ENCODE peak calls at places on chromosomes 6 and 20, in six cellular contexts. One of them, this sample, is unnamed.

GRCh38 chr6:150470131-150470530 is 101.3 kb downstream of the IYD start:
- DNase-seq in lower lobe of right lung: no peak
- DNase-seq in ascending aorta: no peak
- DNase-seq in OCI-LY7: no peak
- DNase-seq in kidney: no peak
- DNase-seq in pancreas: no peak
- DNase-seq in this sample: no peak

GRCh38 chr20:37298190-37298939 is 8.9 kb downstream of the MANBAL start:
- DNase-seq in ascending aorta: no peak
- DNase-seq in pancreas: no peak
- DNase-seq in lower lobe of right lung: no peak
- DNase-seq in OCI-LY7: no peak
- DNase-seq in kidney: no peak
- DNase-seq in this sample: peak; percentile 10

GRCh38 chr6:6654599-6655575 is 66.4 kb downstream of the LY86 start:
- DNase-seq in ascending aorta: no peak
- DNase-seq in pancreas: no peak
- DNase-seq in lower lobe of right lung: no peak
- DNase-seq in OCI-LY7: no peak
- DNase-seq in kidney: no peak
- DNase-seq in this sample: no peak

GRCh38 chr6:71194730-71195129 is 93.9 kb upstream of the OGFRL1 start:
- DNase-seq in kidney: no peak
- DNase-seq in ascending aorta: no peak
- DNase-seq in OCI-LY7: no peak
- DNase-seq in lower lobe of right lung: no peak
- DNase-seq in pancreas: no peak
- DNase-seq in this sample: no peak

GRCh38 chr6:83867527-83868161 is 8.2 kb downstream of the CYB5R4 start:
- DNase-seq in ascending aorta: peak; percentile 25
- DNase-seq in pancreas: no peak
- DNase-seq in kidney: no peak
- DNase-seq in OCI-LY7: peak; percentile 91
- DNase-seq in lower lobe of right lung: peak; percentile 68
- DNase-seq in this sample: no peak

GRCh38 chr6:41602864-41603608 is 35.2 kb upstream of the MDFI start:
- DNase-seq in kidney: peak; percentile 89
- DNase-seq in pancreas: peak; percentile 76
- DNase-seq in lower lobe of right lung: peak; percentile 81
- DNase-seq in ascending aorta: no peak
- DNase-seq in OCI-LY7: peak; percentile 89
- DNase-seq in this sample: peak; percentile 31

GRCh38 chr6:5325173-5325572 is 63.9 kb downstream of the FARS2 start:
- DNase-seq in lower lobe of right lung: no peak
- DNase-seq in pancreas: no peak
- DNase-seq in OCI-LY7: no peak
- DNase-seq in kidney: no peak
- DNase-seq in ascending aorta: no peak
- DNase-seq in this sample: no peak

GRCh38 chr20:62496525-62497218 is 20.9 kb upstream of the GATA5 start:
- DNase-seq in kidney: no peak
- DNase-seq in lower lobe of right lung: no peak
- DNase-seq in pancreas: no peak
- DNase-seq in OCI-LY7: peak; percentile 72
- DNase-seq in ascending aorta: no peak
- DNase-seq in this sample: no peak

GRCh38 chr20:41572010-41572572 is 46.1 kb downstream of the CHD6 start:
- DNase-seq in OCI-LY7: no peak
- DNase-seq in lower lobe of right lung: no peak
- DNase-seq in kidney: no peak
- DNase-seq in pancreas: no peak
- DNase-seq in ascending aorta: no peak
- DNase-seq in this sample: no peak

GRCh38 chr6:35483892-35484645 is 12.8 kb downstream of the TEAD3 start:
- DNase-seq in ascending aorta: no peak
- DNase-seq in OCI-LY7: no peak
- DNase-seq in lower lobe of right lung: no peak
- DNase-seq in kidney: peak; percentile 59
- DNase-seq in pancreas: no peak
- DNase-seq in this sample: no peak

GRCh38 chr6:35486005-35486925 is 10.6 kb downstream of the TEAD3 start:
- DNase-seq in ascending aorta: no peak
- DNase-seq in lower lobe of right lung: peak; percentile 84
- DNase-seq in OCI-LY7: no peak
- DNase-seq in kidney: peak; percentile 88
- DNase-seq in pancreas: peak; percentile 72
- DNase-seq in this sample: no peak

GRCh38 chr6:35483490-35483889 is 13.4 kb downstream of the TEAD3 start:
- DNase-seq in ascending aorta: no peak
- DNase-seq in OCI-LY7: no peak
- DNase-seq in kidney: peak; percentile 54
- DNase-seq in lower lobe of right lung: no peak
- DNase-seq in pancreas: no peak
- DNase-seq in this sample: no peak

GRCh38 chr6:35484921-35485392 is 11.9 kb downstream of the TEAD3 start:
- DNase-seq in lower lobe of right lung: no peak
- DNase-seq in OCI-LY7: no peak
- DNase-seq in kidney: peak; percentile 59
- DNase-seq in pancreas: no peak
- DNase-seq in ascending aorta: no peak
- DNase-seq in this sample: no peak

DNA sequence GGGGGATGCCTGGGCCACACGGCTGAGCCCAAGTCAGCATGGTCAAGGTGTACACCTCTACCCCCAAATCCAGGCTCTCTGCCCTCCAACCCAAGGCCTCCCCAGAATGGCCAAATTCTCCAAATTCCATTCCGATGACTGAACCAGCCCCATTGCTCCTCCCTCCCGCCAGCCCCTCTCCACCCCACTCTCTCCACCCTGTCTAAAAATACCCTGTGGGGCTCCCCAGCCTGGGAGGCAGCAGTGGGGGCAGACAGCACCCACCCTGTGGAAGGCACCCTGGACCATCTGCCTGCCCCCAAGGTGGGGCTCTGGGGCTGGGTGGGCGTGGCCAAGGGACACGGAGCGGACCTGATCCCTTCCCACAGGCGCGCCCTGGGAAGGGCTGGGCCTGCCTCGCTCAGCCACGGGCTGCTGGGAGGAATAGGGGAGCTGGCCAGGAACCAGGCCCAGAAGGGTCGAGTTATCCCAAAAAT is 11.4 kb downstream of the TEAD3 start:
- DNase-seq in pancreas: no peak
- DNase-seq in lower lobe of right lung: no peak
- DNase-seq in ascending aorta: no peak
- DNase-seq in OCI-LY7: no peak
- DNase-seq in kidney: peak; percentile 83
- DNase-seq in this sample: no peak
- H3K4me1 ChIP-seq in pancreas: peaks cover 7% of the 10 kb centered on the region
- H3K4me1 ChIP-seq in lower lobe of right lung: peaks cover 59% of the 10 kb centered on the region
- H3K4me1 ChIP-seq in ascending aorta: peaks cover 30% of the 10 kb centered on the region
- H3K4me1 ChIP-seq in OCI-LY7: no peaks in the 10 kb centered on the region
- H3K4me1 ChIP-seq in kidney: peaks cover 23% of the 10 kb centered on the region
- H3K4me1 ChIP-seq in this sample: peaks cover 49% of the 10 kb centered on the region

DNA sequence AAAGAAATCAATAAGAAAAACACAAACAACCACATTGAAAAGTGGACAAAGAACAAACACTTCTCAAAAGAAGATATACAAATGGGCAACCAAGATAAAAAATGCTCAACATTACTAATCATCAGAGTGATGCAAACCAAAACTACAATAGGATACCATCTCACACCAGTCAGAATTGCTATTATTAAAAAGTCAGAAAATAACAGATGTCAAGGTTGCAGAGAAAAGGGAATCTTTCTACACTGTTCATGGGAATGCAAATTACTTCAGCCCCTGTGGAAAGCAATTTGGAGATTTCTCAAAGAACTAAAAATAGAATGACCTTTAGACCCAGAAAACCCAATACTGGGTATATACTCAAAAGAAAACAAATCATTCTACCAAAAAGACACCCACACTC is 29.8 kb downstream of the KIF6 start:
- DNase-seq in OCI-LY7: no peak
- DNase-seq in kidney: no peak
- DNase-seq in ascending aorta: no peak
- DNase-seq in pancreas: no peak
- DNase-seq in lower lobe of right lung: no peak
- DNase-seq in this sample: no peak
- H3K4me1 ChIP-seq in OCI-LY7: no peaks in the 10 kb centered on the region
- H3K4me1 ChIP-seq in kidney: no peaks in the 10 kb centered on the region
- H3K4me1 ChIP-seq in ascending aorta: no peaks in the 10 kb centered on the region
- H3K4me1 ChIP-seq in pancreas: no peaks in the 10 kb centered on the region
- H3K4me1 ChIP-seq in lower lobe of right lung: peaks cover 6% of the 10 kb centered on the region
- H3K4me1 ChIP-seq in this sample: no peaks in the 10 kb centered on the region

GRCh38 chr6:53944538-53944937 is 149.7 kb downstream of the LRRC1 start:
- DNase-seq in kidney: no peak
- DNase-seq in pancreas: no peak
- DNase-seq in ascending aorta: no peak
- DNase-seq in lower lobe of right lung: no peak
- DNase-seq in OCI-LY7: no peak
- DNase-seq in this sample: no peak
- H3K4me1 ChIP-seq in kidney: no peaks in the 10 kb centered on the region
- H3K4me1 ChIP-seq in pancreas: no peaks in the 10 kb centered on the region
- H3K4me1 ChIP-seq in ascending aorta: peaks cover 4% of the 10 kb centered on the region
- H3K4me1 ChIP-seq in lower lobe of right lung: peaks cover 4% of the 10 kb centered on the region
- H3K4me1 ChIP-seq in OCI-LY7: no peaks in the 10 kb centered on the region
- H3K4me1 ChIP-seq in this sample: peaks cover 12% of the 10 kb centered on the region

GRCh38 chr6:53294095-53294494 is 54.7 kb downstream of the ELOVL5 start:
- DNase-seq in pancreas: no peak
- DNase-seq in ascending aorta: no peak
- DNase-seq in OCI-LY7: peak; percentile 54
- DNase-seq in lower lobe of right lung: no peak
- DNase-seq in kidney: no peak
- DNase-seq in this sample: no peak

GRCh38 chr6:53297004-53297403 is 51.7 kb downstream of the ELOVL5 start:
- DNase-seq in lower lobe of right lung: no peak
- DNase-seq in OCI-LY7: no peak
- DNase-seq in kidney: no peak
- DNase-seq in pancreas: no peak
- DNase-seq in ascending aorta: no peak
- DNase-seq in this sample: no peak

GRCh38 chr6:53295176-53295575 is 53.6 kb downstream of the ELOVL5 start:
- DNase-seq in pancreas: no peak
- DNase-seq in lower lobe of right lung: no peak
- DNase-seq in kidney: no peak
- DNase-seq in ascending aorta: no peak
- DNase-seq in OCI-LY7: no peak
- DNase-seq in this sample: no peak

GRCh38 chr6:53293691-53294090 is 55.1 kb downstream of the ELOVL5 start:
- DNase-seq in pancreas: no peak
- DNase-seq in lower lobe of right lung: no peak
- DNase-seq in OCI-LY7: no peak
- DNase-seq in kidney: no peak
- DNase-seq in ascending aorta: no peak
- DNase-seq in this sample: no peak

DNA sequence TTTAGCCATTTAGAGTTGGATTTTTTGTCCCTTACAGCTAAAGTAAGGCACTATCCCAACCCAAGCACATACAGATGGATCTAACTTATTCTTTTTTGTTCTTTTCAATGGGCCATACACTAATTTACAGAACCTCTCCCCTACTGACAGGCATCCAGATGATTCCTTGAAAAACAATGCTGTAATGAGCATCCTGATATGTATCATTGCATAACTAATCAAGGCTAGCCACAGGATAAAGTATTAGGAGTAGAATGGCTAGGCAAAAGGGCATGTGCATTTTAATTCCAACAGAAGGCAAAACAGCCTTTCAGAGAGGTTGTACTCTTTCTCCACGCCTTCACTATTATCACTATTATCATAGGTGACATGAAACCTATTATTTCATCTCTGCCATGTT is 54.1 kb downstream of the ELOVL5 start:
- DNase-seq in OCI-LY7: no peak
- DNase-seq in kidney: no peak
- DNase-seq in lower lobe of right lung: no peak
- DNase-seq in pancreas: no peak
- DNase-seq in ascending aorta: no peak
- DNase-seq in this sample: no peak
- H3K4me1 ChIP-seq in OCI-LY7: peaks cover 16% of the 10 kb centered on the region
- H3K4me1 ChIP-seq in kidney: peaks cover 4% of the 10 kb centered on the region
- H3K4me1 ChIP-seq in lower lobe of right lung: peaks cover 30% of the 10 kb centered on the region
- H3K4me1 ChIP-seq in pancreas: no peaks in the 10 kb centered on the region
- H3K4me1 ChIP-seq in ascending aorta: no peaks in the 10 kb centered on the region
- H3K4me1 ChIP-seq in this sample: peaks cover 2% of the 10 kb centered on the region

DNA sequence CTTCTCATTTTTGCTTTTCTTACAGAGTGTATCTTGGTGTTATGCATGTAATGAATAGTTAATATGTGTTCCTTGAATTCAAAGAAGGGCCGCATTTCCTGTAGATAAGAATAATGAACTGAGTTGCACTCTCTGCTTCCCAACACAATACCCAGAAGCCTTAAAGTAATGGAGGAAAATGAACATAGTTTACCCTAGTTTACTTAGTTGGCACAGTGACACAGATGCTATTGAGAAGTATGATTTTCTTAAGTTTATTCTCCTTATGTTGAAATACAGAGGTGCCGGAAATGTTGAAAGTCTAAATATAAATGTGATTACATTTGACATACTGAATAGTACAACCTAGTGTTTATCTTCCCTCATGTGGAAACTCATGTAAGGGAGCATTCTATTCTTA is 6.1 kb downstream of the NUS1 start:
- DNase-seq in kidney: no peak
- DNase-seq in ascending aorta: no peak
- DNase-seq in pancreas: no peak
- DNase-seq in OCI-LY7: no peak
- DNase-seq in lower lobe of right lung: no peak
- DNase-seq in this sample: no peak
- H3K4me1 ChIP-seq in kidney: peaks cover 10% of the 10 kb centered on the region
- H3K4me1 ChIP-seq in ascending aorta: no peaks in the 10 kb centered on the region
- H3K4me1 ChIP-seq in pancreas: peaks cover 48% of the 10 kb centered on the region
- H3K4me1 ChIP-seq in OCI-LY7: peaks cover 24% of the 10 kb centered on the region
- H3K4me1 ChIP-seq in lower lobe of right lung: peaks cover 82% of the 10 kb centered on the region
- H3K4me1 ChIP-seq in this sample: peaks cover 74% of the 10 kb centered on the region

GRCh38 chr6:139536751-139537617 is 162.5 kb upstream of the CITED2 start:
- DNase-seq in kidney: no peak
- DNase-seq in ascending aorta: no peak
- DNase-seq in lower lobe of right lung: no peak
- DNase-seq in OCI-LY7: no peak
- DNase-seq in pancreas: peak; percentile 30
- DNase-seq in this sample: no peak
- H3K4me1 ChIP-seq in kidney: peaks cover 19% of the 10 kb centered on the region
- H3K4me1 ChIP-seq in ascending aorta: peaks cover 9% of the 10 kb centered on the region
- H3K4me1 ChIP-seq in lower lobe of right lung: peaks cover 51% of the 10 kb centered on the region
- H3K4me1 ChIP-seq in OCI-LY7: no peaks in the 10 kb centered on the region
- H3K4me1 ChIP-seq in pancreas: peaks cover 33% of the 10 kb centered on the region
- H3K4me1 ChIP-seq in this sample: peaks cover 10% of the 10 kb centered on the region

GRCh38 chr20:23085415-23086055 is 589 bp downstream of the CD93 start:
- DNase-seq in ascending aorta: no peak
- DNase-seq in OCI-LY7: no peak
- DNase-seq in lower lobe of right lung: peak; percentile 53
- DNase-seq in pancreas: no peak
- DNase-seq in kidney: no peak
- DNase-seq in this sample: no peak
- H3K4me1 ChIP-seq in ascending aorta: peaks cover 8% of the 10 kb centered on the region
- H3K4me1 ChIP-seq in OCI-LY7: no peaks in the 10 kb centered on the region
- H3K4me1 ChIP-seq in lower lobe of right lung: peaks cover 58% of the 10 kb centered on the region
- H3K4me1 ChIP-seq in pancreas: no peaks in the 10 kb centered on the region
- H3K4me1 ChIP-seq in kidney: peaks cover 7% of the 10 kb centered on the region
- H3K4me1 ChIP-seq in this sample: no peaks in the 10 kb centered on the region

GRCh38 chr20:36097331-36097730 is 57.2 kb upstream of the EPB41L1 start:
- DNase-seq in lower lobe of right lung: no peak
- DNase-seq in OCI-LY7: no peak
- DNase-seq in pancreas: no peak
- DNase-seq in kidney: no peak
- DNase-seq in ascending aorta: no peak
- DNase-seq in this sample: no peak
- H3K4me1 ChIP-seq in lower lobe of right lung: peaks cover 64% of the 10 kb centered on the region
- H3K4me1 ChIP-seq in OCI-LY7: peaks cover 73% of the 10 kb centered on the region
- H3K4me1 ChIP-seq in pancreas: peaks cover 45% of the 10 kb centered on the region
- H3K4me1 ChIP-seq in kidney: peaks cover 45% of the 10 kb centered on the region
- H3K4me1 ChIP-seq in ascending aorta: no peaks in the 10 kb centered on the region
- H3K4me1 ChIP-seq in this sample: peaks cover 22% of the 10 kb centered on the region